ENCODE peak calls at places on chromosomes 12 and 14, in eight cellular contexts. O, D, N, U, I, Y, B and H are unnamed samples.

GRCh38 chr14:60331201-60332045 is 82.4 kb downstream of the PPM1A start:
- DNase-seq in D (no peak), N (no peak), B (peak; percentile 76), Y (peak; percentile 51), O (peak; percentile 59), U (peak; percentile 25), I (peak; percentile 9), H (peak; percentile 97)

GRCh38 chr14:31982642-31983041 is 94.5 kb upstream of the ARHGAP5 start:
- DNase-seq in I (no peak), N (no peak), B (no peak), U (no peak), D (no peak), Y (no peak), O (no peak), H (no peak)

GRCh38 chr12:7210642-7211151 is 21.2 kb downstream of the PEX5 start:
- DNase-seq in B (no peak), Y (no peak), N (no peak), I (no peak), O (no peak), U (no peak), D (no peak), H (no peak)

GRCh38 chr12:131552167-131552863 is 158.6 kb upstream of the SFSWAP start:
- DNase-seq in Y (no peak), B (no peak), I (no peak), N (no peak), O (no peak), D (no peak), U (no peak), H (no peak)

GRCh38 chr12:68785358-68785757 is 22.6 kb upstream of the MDM2 start:
- DNase-seq in N (no peak), I (no peak), U (no peak), O (no peak), B (no peak), D (no peak), Y (no peak), H (no peak)

GRCh38 chr14:24196071-24197061 is 1.1 kb upstream of the TM9SF1 start:
- DNase-seq in Y (no peak), U (no peak), I (peak; percentile 17), O (no peak), D (no peak), N (no peak), B (no peak), H (no peak)

GRCh38 chr12:100058482-100059029 is 73.8 kb upstream of the ANKS1B start:
- DNase-seq in U (no peak), D (peak; percentile 89), B (no peak), N (peak; percentile 66), I (peak; percentile 91), O (no peak), Y (no peak), H (no peak)

GRCh38 chr12:78418919-78419318 is 445.7 kb upstream of the SYT1 start:
- DNase-seq in Y (no peak), I (no peak), D (no peak), B (no peak), O (no peak), U (no peak), N (no peak), H (peak; percentile 3)

DNA sequence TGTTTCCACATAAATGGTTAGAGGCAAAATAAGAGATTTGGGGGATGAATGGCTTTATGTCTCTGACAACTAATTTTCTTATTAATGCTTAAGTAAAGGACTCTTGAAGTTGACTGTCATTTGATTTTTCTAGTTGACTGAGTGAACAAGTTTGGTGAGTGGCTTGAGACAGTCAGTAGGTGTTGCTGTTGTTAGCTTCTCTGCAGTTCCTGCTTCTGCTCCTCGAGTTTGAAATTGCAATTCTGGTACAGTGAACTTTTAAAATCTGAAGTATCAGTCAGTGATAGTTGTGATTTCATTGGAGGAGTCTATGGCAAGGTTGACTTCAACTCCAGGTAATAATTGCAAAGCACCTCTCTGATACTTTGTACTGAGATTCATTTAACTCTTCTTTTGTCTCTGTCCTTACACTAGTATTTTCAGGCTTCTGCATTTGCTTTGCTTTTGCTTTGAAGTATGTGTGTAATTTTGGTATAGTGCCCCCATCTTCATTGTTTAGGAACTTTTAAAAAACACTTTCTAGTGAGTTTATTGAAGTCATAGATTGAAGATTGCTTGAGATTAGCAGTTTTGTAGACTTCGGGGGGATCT is 415.5 kb downstream of the PCNX1 start:
- DNase-seq in I (peak; percentile 70), D (no peak), N (peak; percentile 25), Y (no peak), U (no peak), O (no peak), B (no peak), H (peak; percentile 43)
- H3K4me3 ChIP-seq in I (peak overlapping the region; percentile 90), D (peak overlapping the region; percentile 87), N (peak overlapping the region; percentile 77), Y (no peak overlapping the region), U (peak overlapping the region; percentile 100), O (no peak overlapping the region), B (no peak overlapping the region), H (no peak overlapping the region)

GRCh38 chr12:55767156-55767555 is 24.2 kb downstream of the GDF11 start:
- DNase-seq in U (no peak), B (no peak), I (no peak), O (no peak), N (no peak), Y (no peak), D (no peak), H (no peak)

GRCh38 chr12:55771736-55772135 is 28.8 kb downstream of the GDF11 start:
- DNase-seq in O (no peak), I (no peak), D (no peak), B (no peak), Y (no peak), N (no peak), U (no peak), H (no peak)
- H3K4me3 ChIP-seq in O (no peak overlapping the region), I (no peak overlapping the region), D (no peak overlapping the region), B (no peak overlapping the region), Y (no peak overlapping the region), N (no peak overlapping the region), U (no peak overlapping the region), H (no peak overlapping the region)

GRCh38 chr12:34396861-34397590 is 374.7 kb downstream of the ALG10 start:
- DNase-seq in U (peak; percentile 1), N (no peak), B (peak; percentile 4), Y (no peak), I (no peak), D (no peak), O (peak; percentile 8), H (no peak)

GRCh38 chr12:34395056-34396005 is 373.0 kb downstream of the ALG10 start:
- DNase-seq in B (peak; percentile 3), I (no peak), N (no peak), O (peak; percentile 4), U (no peak), Y (no peak), D (no peak), H (no peak)

GRCh38 chr12:34397591-34398365 is 375.5 kb downstream of the ALG10 start:
- DNase-seq in Y (no peak), D (no peak), O (peak; percentile 4), B (peak; percentile 7), N (no peak), U (no peak), I (no peak), H (no peak)

GRCh38 chr12:34394211-34395055 is 372.1 kb downstream of the ALG10 start:
- DNase-seq in N (no peak), O (peak; percentile 8), Y (no peak), U (peak; percentile 1), I (no peak), B (peak; percentile 4), D (no peak), H (no peak)

DNA sequence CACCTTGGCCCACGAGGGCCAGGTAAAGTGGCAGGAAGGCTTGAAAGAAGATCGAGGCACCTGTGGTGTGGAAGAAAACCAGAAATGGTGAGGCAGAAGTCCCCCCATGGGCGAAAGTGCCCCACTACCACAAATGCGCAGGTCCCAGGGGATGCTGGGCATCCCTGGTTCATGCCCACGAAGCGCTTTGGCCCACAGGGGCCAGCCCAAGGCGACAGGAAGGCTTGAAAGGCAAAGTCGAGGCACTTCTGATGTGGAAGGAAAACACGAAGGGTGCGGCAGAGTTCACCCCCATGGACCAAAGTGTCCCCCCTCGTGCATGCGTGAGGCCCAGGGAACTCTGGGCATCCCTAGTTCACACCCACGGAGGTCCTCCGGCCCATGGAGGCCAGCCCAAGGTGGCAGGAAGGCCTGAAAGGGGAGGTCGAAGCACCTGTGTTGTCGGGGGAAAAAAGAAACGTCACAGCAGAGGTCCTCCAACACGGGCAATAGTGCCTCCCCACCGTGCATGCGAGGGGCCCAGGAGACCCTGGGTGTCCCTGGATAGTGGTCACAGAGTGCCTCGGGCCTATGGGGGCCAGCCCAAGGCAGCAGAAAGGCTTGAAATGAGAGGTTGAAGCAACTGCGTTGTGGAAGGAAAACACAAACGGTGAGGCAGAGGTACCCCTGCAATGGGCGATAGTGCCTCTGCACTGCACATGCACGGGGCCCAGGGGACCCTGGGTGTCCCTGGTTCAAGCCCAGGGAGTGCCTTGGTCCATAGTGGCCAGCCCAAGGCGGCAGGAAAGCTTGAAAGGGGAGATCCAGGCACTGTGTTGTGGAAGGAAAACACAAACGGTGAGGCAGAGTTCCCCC is 373.9 kb downstream of the ALG10 start:
- DNase-seq in I (no peak), O (peak; percentile 2), D (no peak), U (peak; percentile 1), B (peak; percentile 14), N (no peak), Y (no peak), H (no peak)
- H3K4me3 ChIP-seq in I (no peak overlapping the region), O (no peak overlapping the region), D (no peak overlapping the region), U (no peak overlapping the region), B (no peak overlapping the region), N (no peak overlapping the region), Y (no peak overlapping the region), H (no peak overlapping the region)

GRCh38 chr14:102545461-102546265 is 36.1 kb upstream of the ANKRD9 start:
- DNase-seq in U (no peak), Y (no peak), B (peak; percentile 56), I (peak; percentile 74), O (no peak), D (no peak), N (peak; percentile 73), H (no peak)

GRCh38 chr14:102547067-102547466 is 37.5 kb upstream of the ANKRD9 start:
- DNase-seq in I (no peak), U (no peak), B (no peak), D (no peak), O (no peak), Y (no peak), N (no peak), H (no peak)

GRCh38 chr14:102541771-102542170 is 32.2 kb upstream of the ANKRD9 start:
- DNase-seq in U (no peak), B (no peak), Y (no peak), I (no peak), D (no peak), O (no peak), N (no peak), H (no peak)

GRCh38 chr14:102544745-102545460 is 35.3 kb upstream of the ANKRD9 start:
- DNase-seq in N (no peak), B (peak; percentile 84), O (no peak), U (no peak), I (no peak), Y (no peak), D (no peak), H (no peak)

DNA sequence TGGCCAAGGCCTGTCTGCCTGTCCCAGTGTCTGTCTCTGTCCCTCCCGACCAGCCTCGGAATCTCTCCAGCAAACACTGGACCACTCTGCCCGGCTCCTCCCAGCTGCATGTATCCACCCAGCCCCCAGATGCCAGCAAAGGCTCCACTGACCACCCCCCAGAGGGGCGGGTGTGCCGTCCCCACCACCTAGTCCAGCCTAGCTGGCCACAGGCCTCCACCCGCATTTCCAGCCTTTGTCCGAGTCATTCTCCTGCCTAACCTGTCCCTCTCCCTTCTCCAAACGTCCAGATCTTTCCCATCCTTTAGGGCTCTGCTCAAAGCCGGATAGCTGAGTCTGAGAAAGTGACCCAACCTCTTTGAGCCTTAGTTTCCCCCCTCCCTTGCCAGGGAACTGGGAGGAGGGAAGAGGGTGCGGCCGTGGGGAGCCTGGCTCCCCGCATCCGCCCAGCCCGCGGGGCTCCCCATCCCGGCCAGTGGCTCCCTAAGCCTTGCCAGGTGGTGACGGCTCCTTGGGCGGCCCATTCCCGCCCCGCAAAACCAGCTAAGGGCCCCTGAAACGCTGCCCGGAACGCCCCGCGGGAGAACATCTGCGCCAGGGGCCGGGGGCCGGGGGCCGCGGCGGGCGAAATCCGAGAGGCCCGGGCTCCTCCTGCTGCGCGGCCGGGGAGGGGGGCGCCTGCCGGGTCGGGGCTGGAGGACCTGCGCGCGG is 34.6 kb upstream of the ANKRD9 start:
- DNase-seq in Y (no peak), U (no peak), B (no peak), O (no peak), I (no peak), D (no peak), N (no peak), H (no peak)
- H3K4me3 ChIP-seq in Y (no peak overlapping the region), U (no peak overlapping the region), B (no peak overlapping the region), O (no peak overlapping the region), I (no peak overlapping the region), D (no peak overlapping the region), N (no peak overlapping the region), H (no peak overlapping the region)